ENCODE peak calls at places on chromosomes 11 and 22, in six cellular contexts. P, K, O, L, E and I are unnamed samples. For H3K27me3, the result is how much of the 10 kb centered on the place peaks cover.

GRCh38 chr22:47165338-47165931 is 403.0 kb downstream of the TBC1D22A start:
- DNase-seq in E (peak), K (no peak), P (no peak), L (no peak), O (no peak), I (no peak)

GRCh38 chr11:113162590-113162961 is 151.8 kb upstream of the TTC12 start:
- DNase-seq in O (no peak), K (peak), L (no peak), P (no peak), E (no peak), I (no peak)

GRCh38 chr11:124605719-124606118 is 5.5 kb upstream of the PANX3 start:
- DNase-seq in E (no peak), K (no peak), P (no peak), O (no peak), L (no peak), I (no peak)

GRCh38 chr11:113994077-113994954 is 19.4 kb downstream of the HTR3A start:
- DNase-seq in P (no peak), L (peak), K (peak), E (peak), O (no peak), I (no peak)

GRCh38 chr11:128499613-128500213 is 87.6 kb downstream of the ETS1 start:
- DNase-seq in L (no peak), P (no peak), E (no peak), O (no peak), K (no peak), I (no peak)

GRCh38 chr11:124644426-124645280 is 22.0 kb downstream of the TBRG1 start:
- DNase-seq in P (peak), L (peak), O (peak), K (peak), E (peak), I (peak)

GRCh38 chr11:100638648-100639047 is 48.4 kb upstream of the ARHGAP42 start:
- DNase-seq in P (no peak), E (no peak), K (no peak), O (no peak), L (no peak), I (no peak)

GRCh38 chr11:86517557-86517956 is 142.9 kb downstream of the CCDC81 start:
- DNase-seq in O (no peak), E (no peak), L (no peak), P (no peak), K (no peak), I (no peak)

GRCh38 chr11:69945157-69945556 is 125.9 kb upstream of the FGF3 start:
- DNase-seq in L (no peak), P (no peak), K (no peak), O (no peak), E (no peak), I (no peak)

GRCh38 chr11:32781721-32782120 is 12.7 kb downstream of the CCDC73 start:
- DNase-seq in L (no peak), O (no peak), E (no peak), K (no peak), P (no peak), I (no peak)

GRCh38 chr11:12813371-12814225 is 139.4 kb downstream of the TEAD1 start:
- DNase-seq in E (no peak), P (no peak), O (peak), L (no peak), K (peak), I (no peak)

GRCh38 chr11:71442880-71443279 is 5.3 kb downstream of the DHCR7 start:
- DNase-seq in L (no peak), O (no peak), K (no peak), E (no peak), P (no peak), I (no peak)

GRCh38 chr11:7196396-7197146 is 55.1 kb upstream of the SYT9 start:
- DNase-seq in K (no peak), L (no peak), P (no peak), E (no peak), O (no peak), I (peak)

GRCh38 chr11:38937709-38938108 is 2339.7 kb upstream of the RAG2 start:
- DNase-seq in K (no peak), P (no peak), O (no peak), L (no peak), E (no peak), I (peak)

GRCh38 chr22:30150212-30150611 is 69.9 kb downstream of the HORMAD2 start:
- DNase-seq in L (no peak), K (no peak), E (no peak), P (no peak), O (no peak), I (no peak)

GRCh38 chr22:50713008-50713385 is 25.0 kb upstream of the ACR start:
- DNase-seq in O (no peak), E (no peak), L (no peak), P (peak), K (no peak), I (no peak)

GRCh38 chr11:44734982-44735381 is 8.2 kb downstream of the TSPAN18 start:
- DNase-seq in E (no peak), L (no peak), O (no peak), P (no peak), K (no peak), I (no peak)

GRCh38 chr22:37195921-37196320 is 7.9 kb upstream of the C1QTNF6 start:
- DNase-seq in L (no peak), K (no peak), P (peak), O (peak), E (no peak), I (peak)

GRCh38 chr11:128738942-128739341 is 45.1 kb downstream of the FLI1 start:
- DNase-seq in L (no peak), P (no peak), O (no peak), E (no peak), K (no peak), I (no peak)

GRCh38 chr11:76648061-76648460 is 22.5 kb downstream of the LRRC32 start:
- DNase-seq in E (no peak), P (no peak), O (no peak), L (no peak), K (no peak), I (no peak)

GRCh38 chr11:46039990-46040389 is 81.3 kb downstream of the PHF21A start:
- DNase-seq in L (no peak), P (no peak), O (peak), E (no peak), K (no peak), I (no peak)

GRCh38 chr11:59754859-59755700 is at the start of gene STX3:
- DNase-seq in P (peak), E (peak), O (peak), K (peak), L (peak), I (peak)

GRCh38 chr11:122202161-122202950 is 86.3 kb upstream of the BLID start:
- DNase-seq in K (no peak), L (no peak), O (peak), E (peak), P (peak), I (peak)

GRCh38 chr11:123577081-123577598 is 77.3 kb downstream of the SCN3B start:
- DNase-seq in E (peak), P (peak), K (peak), O (peak), L (peak), I (no peak)

GRCh38 chr11:115119136-115119535 is 385.1 kb downstream of the CADM1 start:
- DNase-seq in L (no peak), P (no peak), O (no peak), E (no peak), K (no peak), I (no peak)

GRCh38 chr22:44458044-44459020 is 39.7 kb downstream of the RTL6 start:
- DNase-seq in O (no peak), E (peak), K (no peak), L (no peak), P (no peak), I (no peak)

GRCh38 chr22:16955081-16955480 is 52.9 kb downstream of the GAB4 start:
- DNase-seq in P (no peak), E (no peak), O (no peak), K (no peak), L (no peak), I (no peak)

GRCh38 chr11:6736495-6737121 is 35.2 kb downstream of the OR2AG2 start:
- DNase-seq in K (no peak), O (no peak), E (no peak), L (no peak), P (no peak), I (peak)

GRCh38 chr22:25362215-25362882 is 142.9 kb downstream of the CRYBB2 start:
- DNase-seq in E (peak), O (peak), L (peak), K (peak), P (peak), I (no peak)

GRCh38 chr22:48208894-48209293 is 1446.4 kb downstream of the TBC1D22A start:
- DNase-seq in K (no peak), O (no peak), E (no peak), P (no peak), L (no peak), I (no peak)

GRCh38 chr11:63610604-63611394 is 3.4 kb downstream of the PLAAT3 start:
- DNase-seq in E (no peak), O (no peak), K (peak), L (no peak), P (no peak), I (no peak)

GRCh38 chr11:63609971-63610580 is 4.2 kb downstream of the PLAAT3 start:
- DNase-seq in K (peak), P (no peak), O (no peak), E (no peak), L (no peak), I (no peak)

GRCh38 chr11:63611395-63611747 is 2.9 kb downstream of the PLAAT3 start:
- DNase-seq in P (no peak), K (no peak), O (no peak), E (no peak), L (no peak), I (no peak)

GRCh38 chr11:63608353-63609345 is 5.6 kb downstream of the PLAAT3 start:
- DNase-seq in K (peak), O (peak), P (no peak), L (no peak), E (no peak), I (no peak)

DNA sequence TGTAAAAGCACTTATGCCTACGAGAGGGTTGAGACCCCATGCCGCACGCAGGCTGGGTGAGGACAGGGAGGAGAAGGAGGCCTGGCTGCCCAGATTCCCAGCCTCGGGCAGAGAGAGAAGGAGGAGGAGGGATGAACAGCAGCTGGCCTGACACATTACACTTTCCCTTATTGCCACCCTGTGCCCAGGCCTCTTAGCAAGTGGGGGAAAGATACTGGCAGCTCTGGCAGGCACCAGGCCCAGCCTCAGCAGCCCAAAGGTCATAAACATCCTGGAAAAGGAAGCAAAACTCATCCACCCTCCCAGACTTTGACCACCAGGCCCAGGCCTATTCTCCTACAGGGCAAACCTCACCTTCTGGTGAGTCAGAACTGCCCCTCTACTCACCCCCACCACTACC is 4.7 kb downstream of the PLAAT3 start:
- DNase-seq in O (no peak), K (peak), P (peak), L (no peak), E (no peak), I (no peak)
- H3K27ac ChIP-seq in O (no peak), K (peak), P (peak), L (no peak), E (no peak), I (no peak)

DNA sequence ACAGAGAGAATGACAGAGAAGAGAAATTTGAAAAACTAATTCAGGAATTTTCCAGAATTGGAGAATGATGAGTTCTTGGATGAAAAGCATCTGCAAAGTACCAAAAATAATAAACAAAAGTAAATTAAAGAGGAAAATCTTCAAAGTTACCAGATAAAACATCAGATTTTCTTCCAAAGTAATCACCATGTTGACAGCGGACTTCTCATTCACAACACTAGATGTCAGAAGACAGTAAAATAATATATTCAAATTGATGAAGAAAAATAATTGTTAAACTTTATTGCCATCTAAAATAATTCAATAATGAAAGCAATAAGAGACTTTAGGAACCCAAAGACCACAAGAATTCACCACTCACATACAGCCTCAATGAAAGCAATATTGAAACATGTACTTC is 355.2 kb downstream of the DYNC2H1 start:
- DNase-seq in P (no peak), K (no peak), O (no peak), E (no peak), L (no peak), I (no peak)
- TF ChIP-seq CTCF in P (no peak), K (no peak), O (no peak), E (no peak), L (no peak), I (peak)

GRCh38 chr11:132332521-132332920 is 962.1 kb downstream of the NTM start:
- DNase-seq in L (no peak), K (no peak), E (no peak), O (no peak), P (no peak), I (no peak)
- H3K27me3 ChIP-seq in L (under half), K (under half), E (under half), O (under half), P (under half), I (under half)

GRCh38 chr11:130478204-130478701 is 29.8 kb downstream of the ADAMTS15 start:
- DNase-seq in L (peak), O (peak), E (peak), K (peak), P (peak), I (peak)
- H3K27ac ChIP-seq in L (peak), O (peak), E (peak), K (peak), P (no peak), I (no peak)

DNA sequence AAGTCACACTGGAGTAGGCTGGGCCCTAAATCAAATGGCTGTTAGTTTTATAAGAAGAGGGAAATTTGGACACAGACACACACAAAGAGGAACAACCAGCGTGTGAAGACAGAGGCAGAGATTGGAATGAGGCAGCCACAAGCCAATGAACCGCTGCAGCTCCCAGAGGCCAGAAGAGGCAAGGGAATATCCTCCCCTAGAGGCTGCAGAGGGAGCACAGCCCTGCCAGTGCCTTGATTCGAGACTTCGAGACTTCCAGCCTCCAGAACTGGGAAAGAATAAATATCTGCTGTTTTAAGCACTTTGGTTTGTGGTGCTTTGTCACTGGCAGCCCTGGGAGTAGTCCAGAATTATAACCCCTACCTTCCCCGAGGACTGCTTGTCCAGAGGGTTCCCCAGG is 484.4 kb downstream of the MN1 start:
- DNase-seq in L (no peak), P (no peak), E (no peak), O (no peak), K (no peak), I (no peak)
- TF ChIP-seq CTCF in L (peak), P (no peak), E (no peak), O (no peak), K (no peak), I (peak)